ENCODE peak calls at places on chromosome X, in nine cellular contexts. One of them, this sample, is unnamed.

GRCh38 chrX:118855681-118856310 is 32.2 kb downstream of the ZCCHC12 start:
- DNase-seq in left colon: no peak
- DNase-seq in choroid plexus epithelial cell: no peak
- DNase-seq in GDM1: no peak
- DNase-seq in neural crest cell: no peak
- DNase-seq in activated T-cell treated with anti-CD3 and anti-CD28 coated beads for 1 hour: no peak
- DNase-seq in lower leg skin: no peak
- DNase-seq in head of caudate nucleus: no peak
- DNase-seq in activated naive CD8-positive, alpha-beta T cell treated with anti-CD3 and anti-CD28 coated beads, Interleukin-2, amount 50 U/mL, for 16 hours: no peak
- DNase-seq in this sample: no peak

GRCh38 chrX:152735860-152736511 is 2.4 kb downstream of the MAGEA12 start:
- DNase-seq in GDM1: no peak
- DNase-seq in activated T-cell treated with anti-CD3 and anti-CD28 coated beads for 1 hour: no peak
- DNase-seq in activated naive CD8-positive, alpha-beta T cell treated with anti-CD3 and anti-CD28 coated beads, Interleukin-2, amount 50 U/mL, for 16 hours: no peak
- DNase-seq in neural crest cell: no peak
- DNase-seq in choroid plexus epithelial cell: no peak
- DNase-seq in lower leg skin: no peak
- DNase-seq in left colon: no peak
- DNase-seq in head of caudate nucleus: no peak
- DNase-seq in this sample: no peak

GRCh38 chrX:129771266-129771995 is 8.3 kb upstream of the SASH3 start:
- DNase-seq in choroid plexus epithelial cell: no peak
- DNase-seq in head of caudate nucleus: no peak
- DNase-seq in neural crest cell: no peak
- DNase-seq in activated T-cell treated with anti-CD3 and anti-CD28 coated beads for 1 hour: no peak
- DNase-seq in GDM1: peak; percentile 26
- DNase-seq in left colon: no peak
- DNase-seq in activated naive CD8-positive, alpha-beta T cell treated with anti-CD3 and anti-CD28 coated beads, Interleukin-2, amount 50 U/mL, for 16 hours: no peak
- DNase-seq in lower leg skin: no peak
- DNase-seq in this sample: no peak

GRCh38 chrX:20639115-20639514 is 372.4 kb upstream of the RPS6KA3 start:
- DNase-seq in choroid plexus epithelial cell: no peak
- DNase-seq in left colon: no peak
- DNase-seq in activated T-cell treated with anti-CD3 and anti-CD28 coated beads for 1 hour: no peak
- DNase-seq in GDM1: no peak
- DNase-seq in neural crest cell: no peak
- DNase-seq in lower leg skin: no peak
- DNase-seq in activated naive CD8-positive, alpha-beta T cell treated with anti-CD3 and anti-CD28 coated beads, Interleukin-2, amount 50 U/mL, for 16 hours: no peak
- DNase-seq in head of caudate nucleus: no peak
- DNase-seq in this sample: no peak

GRCh38 chrX:114152130-114152529 is 431.8 kb upstream of the HTR2C start:
- DNase-seq in activated naive CD8-positive, alpha-beta T cell treated with anti-CD3 and anti-CD28 coated beads, Interleukin-2, amount 50 U/mL, for 16 hours: no peak
- DNase-seq in head of caudate nucleus: no peak
- DNase-seq in neural crest cell: no peak
- DNase-seq in choroid plexus epithelial cell: peak; percentile 35
- DNase-seq in left colon: no peak
- DNase-seq in lower leg skin: no peak
- DNase-seq in activated T-cell treated with anti-CD3 and anti-CD28 coated beads for 1 hour: no peak
- DNase-seq in GDM1: no peak
- DNase-seq in this sample: no peak

GRCh38 chrX:9464435-9465371 is at the start of gene TBL1X:
- DNase-seq in GDM1: peak; percentile 19
- DNase-seq in neural crest cell: peak; percentile 44
- DNase-seq in activated naive CD8-positive, alpha-beta T cell treated with anti-CD3 and anti-CD28 coated beads, Interleukin-2, amount 50 U/mL, for 16 hours: no peak
- DNase-seq in choroid plexus epithelial cell: peak; percentile 19
- DNase-seq in activated T-cell treated with anti-CD3 and anti-CD28 coated beads for 1 hour: peak; percentile 33
- DNase-seq in left colon: peak; percentile 30
- DNase-seq in lower leg skin: peak; percentile 14
- DNase-seq in head of caudate nucleus: peak; percentile 44
- DNase-seq in this sample: no peak

GRCh38 chrX:155877288-155877687 is 3.9 kb upstream of the VAMP7 start:
- DNase-seq in activated naive CD8-positive, alpha-beta T cell treated with anti-CD3 and anti-CD28 coated beads, Interleukin-2, amount 50 U/mL, for 16 hours: no peak
- DNase-seq in activated T-cell treated with anti-CD3 and anti-CD28 coated beads for 1 hour: no peak
- DNase-seq in lower leg skin: no peak
- DNase-seq in GDM1: no peak
- DNase-seq in left colon: no peak
- DNase-seq in choroid plexus epithelial cell: no peak
- DNase-seq in neural crest cell: no peak
- DNase-seq in head of caudate nucleus: no peak
- DNase-seq in this sample: no peak

GRCh38 chrX:130829526-130830515 is 73.2 kb downstream of the ENOX2 start:
- DNase-seq in lower leg skin: no peak
- DNase-seq in GDM1: no peak
- DNase-seq in activated T-cell treated with anti-CD3 and anti-CD28 coated beads for 1 hour: no peak
- DNase-seq in activated naive CD8-positive, alpha-beta T cell treated with anti-CD3 and anti-CD28 coated beads, Interleukin-2, amount 50 U/mL, for 16 hours: no peak
- DNase-seq in choroid plexus epithelial cell: peak; percentile 8
- DNase-seq in neural crest cell: no peak
- DNase-seq in left colon: no peak
- DNase-seq in head of caudate nucleus: no peak
- DNase-seq in this sample: no peak

GRCh38 chrX:63506320-63506719 is 155.2 kb upstream of the SPIN4 start:
- DNase-seq in activated naive CD8-positive, alpha-beta T cell treated with anti-CD3 and anti-CD28 coated beads, Interleukin-2, amount 50 U/mL, for 16 hours: no peak
- DNase-seq in choroid plexus epithelial cell: peak; percentile 66
- DNase-seq in neural crest cell: no peak
- DNase-seq in lower leg skin: no peak
- DNase-seq in GDM1: peak; percentile 27
- DNase-seq in head of caudate nucleus: no peak
- DNase-seq in left colon: no peak
- DNase-seq in activated T-cell treated with anti-CD3 and anti-CD28 coated beads for 1 hour: no peak
- DNase-seq in this sample: no peak

GRCh38 chrX:47168495-47169073 is 23.6 kb downstream of the RBM10 start:
- DNase-seq in activated T-cell treated with anti-CD3 and anti-CD28 coated beads for 1 hour: no peak
- DNase-seq in choroid plexus epithelial cell: no peak
- DNase-seq in head of caudate nucleus: no peak
- DNase-seq in neural crest cell: no peak
- DNase-seq in left colon: no peak
- DNase-seq in lower leg skin: no peak
- DNase-seq in GDM1: no peak
- DNase-seq in activated naive CD8-positive, alpha-beta T cell treated with anti-CD3 and anti-CD28 coated beads, Interleukin-2, amount 50 U/mL, for 16 hours: no peak
- DNase-seq in this sample: no peak

GRCh38 chrX:129647588-129648410 is 7.0 kb downstream of the APLN start:
- DNase-seq in choroid plexus epithelial cell: no peak
- DNase-seq in GDM1: no peak
- DNase-seq in lower leg skin: no peak
- DNase-seq in left colon: no peak
- DNase-seq in neural crest cell: no peak
- DNase-seq in activated naive CD8-positive, alpha-beta T cell treated with anti-CD3 and anti-CD28 coated beads, Interleukin-2, amount 50 U/mL, for 16 hours: no peak
- DNase-seq in head of caudate nucleus: no peak
- DNase-seq in activated T-cell treated with anti-CD3 and anti-CD28 coated beads for 1 hour: no peak
- DNase-seq in this sample: no peak

This sample was measured in ascending aorta.